ENCODE peak calls at places on chromosomes 11 and 22, in six cellular contexts. One of them, this sample, is unnamed.
A peak's percentile ranks its signal among the peaks of the same experiment; 100 is the strongest.

GRCh38 chr11:35491231-35491871 is 34.1 kb downstream of the PAMR1 start:
- DNase-seq in breast epithelium: no peak
- DNase-seq in IMR-90: peak; percentile 96
- DNase-seq in Peyer's patch: no peak
- DNase-seq in gastrocnemius medialis: no peak
- DNase-seq in A549: no peak
- DNase-seq in this sample: no peak

GRCh38 chr11:128174465-128175101 is 412.8 kb downstream of the ETS1 start:
- DNase-seq in breast epithelium: no peak
- DNase-seq in IMR-90: peak; percentile 67
- DNase-seq in Peyer's patch: no peak
- DNase-seq in gastrocnemius medialis: no peak
- DNase-seq in A549: no peak
- DNase-seq in this sample: no peak

GRCh38 chr11:35488117-35488516 is 37.3 kb downstream of the PAMR1 start:
- DNase-seq in breast epithelium: no peak
- DNase-seq in IMR-90: peak; percentile 49
- DNase-seq in Peyer's patch: no peak
- DNase-seq in gastrocnemius medialis: no peak
- DNase-seq in A549: no peak
- DNase-seq in this sample: no peak

GRCh38 chr11:60776167-60776566 is 9.0 kb upstream of the MS4A10 start:
- DNase-seq in breast epithelium: no peak
- DNase-seq in IMR-90: no peak
- DNase-seq in Peyer's patch: no peak
- DNase-seq in gastrocnemius medialis: no peak
- DNase-seq in A549: no peak
- DNase-seq in this sample: no peak

GRCh38 chr11:102610198-102610597 is 14.9 kb downstream of the MMP20 start:
- DNase-seq in breast epithelium: no peak
- DNase-seq in IMR-90: no peak
- DNase-seq in Peyer's patch: no peak
- DNase-seq in gastrocnemius medialis: no peak
- DNase-seq in A549: no peak
- DNase-seq in this sample: no peak

GRCh38 chr11:70398834-70399680 is 728 bp downstream of the CTTN start:
- DNase-seq in breast epithelium: no peak
- DNase-seq in IMR-90: no peak
- DNase-seq in Peyer's patch: no peak
- DNase-seq in gastrocnemius medialis: peak; percentile 43
- DNase-seq in A549: no peak
- DNase-seq in this sample: peak; percentile 67

GRCh38 chr11:122333476-122333875 is 217.5 kb upstream of the BLID start:
- DNase-seq in breast epithelium: no peak
- DNase-seq in IMR-90: no peak
- DNase-seq in Peyer's patch: no peak
- DNase-seq in gastrocnemius medialis: no peak
- DNase-seq in A549: no peak
- DNase-seq in this sample: no peak

GRCh38 chr11:115724709-115725108 is 220.5 kb upstream of the CADM1 start:
- DNase-seq in breast epithelium: no peak
- DNase-seq in IMR-90: peak; percentile 90
- DNase-seq in Peyer's patch: no peak
- DNase-seq in gastrocnemius medialis: no peak
- DNase-seq in A549: no peak
- DNase-seq in this sample: no peak

GRCh38 chr11:63017306-63017974 is 1.8 kb upstream of the SLC22A8 start:
- DNase-seq in breast epithelium: no peak
- DNase-seq in IMR-90: no peak
- DNase-seq in Peyer's patch: no peak
- DNase-seq in gastrocnemius medialis: no peak
- DNase-seq in A549: no peak
- DNase-seq in this sample: no peak

GRCh38 chr11:2581151-2581930 is 118.5 kb downstream of the KCNQ1OT1 start:
- DNase-seq in breast epithelium: peak; percentile 51
- DNase-seq in IMR-90: no peak
- DNase-seq in Peyer's patch: peak; percentile 12
- DNase-seq in gastrocnemius medialis: peak; percentile 0
- DNase-seq in A549: no peak
- DNase-seq in this sample: peak; percentile 51

GRCh38 chr11:44147751-44148150 is 52.3 kb downstream of the EXT2 start:
- DNase-seq in breast epithelium: no peak
- DNase-seq in IMR-90: no peak
- DNase-seq in Peyer's patch: no peak
- DNase-seq in gastrocnemius medialis: peak; percentile 32
- DNase-seq in A549: no peak
- DNase-seq in this sample: no peak

GRCh38 chr11:57397394-57397990 is 7.0 kb upstream of the PRG2 start:
- DNase-seq in breast epithelium: no peak
- DNase-seq in IMR-90: no peak
- DNase-seq in Peyer's patch: no peak
- DNase-seq in gastrocnemius medialis: no peak
- DNase-seq in A549: no peak
- DNase-seq in this sample: no peak

GRCh38 chr11:65059959-65060824 is 1.8 kb upstream of the NAALADL1 start:
- DNase-seq in breast epithelium: no peak
- DNase-seq in IMR-90: peak; percentile 22
- DNase-seq in Peyer's patch: no peak
- DNase-seq in gastrocnemius medialis: no peak
- DNase-seq in A549: no peak
- DNase-seq in this sample: no peak

GRCh38 chr11:422249-422656 is 7.5 kb upstream of the SIGIRR start:
- DNase-seq in breast epithelium: no peak
- DNase-seq in IMR-90: no peak
- DNase-seq in Peyer's patch: no peak
- DNase-seq in gastrocnemius medialis: no peak
- DNase-seq in A549: no peak
- DNase-seq in this sample: no peak

GRCh38 chr11:29527391-29527936 is 489.4 kb downstream of the KCNA4 start:
- DNase-seq in breast epithelium: no peak
- DNase-seq in IMR-90: peak; percentile 74
- DNase-seq in Peyer's patch: no peak
- DNase-seq in gastrocnemius medialis: no peak
- DNase-seq in A549: peak; percentile 4
- DNase-seq in this sample: no peak

GRCh38 chr11:86524603-86525352 is 147.6 kb downstream of the ME3 start:
- DNase-seq in breast epithelium: no peak
- DNase-seq in IMR-90: peak; percentile 73
- DNase-seq in Peyer's patch: no peak
- DNase-seq in gastrocnemius medialis: no peak
- DNase-seq in A549: peak; percentile 69
- DNase-seq in this sample: no peak

GRCh38 chr11:75240381-75241035 is at the start of gene TPBGL:
- DNase-seq in breast epithelium: no peak
- DNase-seq in IMR-90: no peak
- DNase-seq in Peyer's patch: no peak
- DNase-seq in gastrocnemius medialis: no peak
- DNase-seq in A549: no peak
- DNase-seq in this sample: peak; percentile 74

GRCh38 chr22:22555596-22555995 is 3.5 kb downstream of the PRAME start:
- DNase-seq in breast epithelium: no peak
- DNase-seq in IMR-90: no peak
- DNase-seq in Peyer's patch: no peak
- DNase-seq in gastrocnemius medialis: no peak
- DNase-seq in A549: no peak
- DNase-seq in this sample: no peak

GRCh38 chr11:131889760-131890620 is 519.6 kb downstream of the NTM start:
- DNase-seq in breast epithelium: no peak
- DNase-seq in IMR-90: peak; percentile 59
- DNase-seq in Peyer's patch: no peak
- DNase-seq in gastrocnemius medialis: no peak
- DNase-seq in A549: no peak
- DNase-seq in this sample: no peak

GRCh38 chr11:63518548-63518947 is 12.7 kb downstream of the LGALS12 start:
- DNase-seq in breast epithelium: no peak
- DNase-seq in IMR-90: peak; percentile 66
- DNase-seq in Peyer's patch: no peak
- DNase-seq in gastrocnemius medialis: no peak
- DNase-seq in A549: no peak
- DNase-seq in this sample: no peak

GRCh38 chr11:35717520-35717919 is 54.9 kb downstream of the TRIM44 start:
- DNase-seq in breast epithelium: no peak
- DNase-seq in IMR-90: no peak
- DNase-seq in Peyer's patch: no peak
- DNase-seq in gastrocnemius medialis: no peak
- DNase-seq in A549: no peak
- DNase-seq in this sample: no peak

GRCh38 chr22:30251661-30252226 is 5.2 kb upstream of the LIF start:
- DNase-seq in breast epithelium: no peak
- DNase-seq in IMR-90: peak; percentile 82
- DNase-seq in Peyer's patch: no peak
- DNase-seq in gastrocnemius medialis: no peak
- DNase-seq in A549: no peak
- DNase-seq in this sample: no peak

GRCh38 chr22:31983911-31984661 is 39.8 kb downstream of the YWHAH start:
- DNase-seq in breast epithelium: no peak
- DNase-seq in IMR-90: no peak
- DNase-seq in Peyer's patch: no peak
- DNase-seq in gastrocnemius medialis: no peak
- DNase-seq in A549: no peak
- DNase-seq in this sample: no peak

GRCh38 chr11:71367756-71368155 is 80.4 kb downstream of the DHCR7 start:
- DNase-seq in breast epithelium: no peak
- DNase-seq in IMR-90: no peak
- DNase-seq in Peyer's patch: no peak
- DNase-seq in gastrocnemius medialis: no peak
- DNase-seq in A549: no peak
- DNase-seq in this sample: no peak

GRCh38 chr11:60950024-60950423 is 2.0 kb downstream of the SLC15A3 start:
- DNase-seq in breast epithelium: no peak
- DNase-seq in IMR-90: no peak
- DNase-seq in Peyer's patch: no peak
- DNase-seq in gastrocnemius medialis: no peak
- DNase-seq in A549: no peak
- DNase-seq in this sample: no peak

GRCh38 chr22:19887251-19887985 is 32.7 kb upstream of the GNB1L start:
- DNase-seq in breast epithelium: no peak
- DNase-seq in IMR-90: no peak
- DNase-seq in Peyer's patch: no peak
- DNase-seq in gastrocnemius medialis: no peak
- DNase-seq in A549: no peak
- DNase-seq in this sample: peak; percentile 63

DNA sequence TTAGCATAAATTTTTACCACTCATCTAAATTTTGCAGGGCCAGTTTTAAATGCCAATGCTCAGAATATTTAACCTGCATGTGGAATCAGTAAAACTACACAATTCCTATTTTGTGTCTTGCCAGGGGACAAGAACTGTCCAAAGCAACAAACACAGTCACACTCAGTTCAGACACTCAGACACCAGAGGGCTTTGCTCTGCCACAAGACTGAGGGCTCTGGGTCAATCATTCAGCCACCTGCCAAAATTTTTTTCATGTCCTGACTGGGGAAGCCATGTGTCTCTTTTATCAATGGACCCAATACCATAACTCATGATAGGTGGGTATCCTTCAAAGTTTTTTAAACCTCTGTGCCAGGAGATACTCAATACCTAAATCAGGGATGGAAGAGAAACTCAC is 304.0 kb upstream of the ANO3 start:
- DNase-seq in breast epithelium: no peak
- DNase-seq in IMR-90: no peak
- DNase-seq in Peyer's patch: no peak
- DNase-seq in gastrocnemius medialis: no peak
- DNase-seq in A549: no peak
- DNase-seq in this sample: no peak
- H3K4me1 ChIP-seq in breast epithelium: no peaks in the 10 kb centered on the region
- H3K4me1 ChIP-seq in IMR-90: peaks cover 3% of the 10 kb centered on the region
- H3K4me1 ChIP-seq in Peyer's patch: no peaks in the 10 kb centered on the region
- H3K4me1 ChIP-seq in gastrocnemius medialis: no peaks in the 10 kb centered on the region
- H3K4me1 ChIP-seq in A549: no peaks in the 10 kb centered on the region
- H3K4me1 ChIP-seq in this sample: no peaks in the 10 kb centered on the region

GRCh38 chr11:91755951-91756707 is 468.5 kb upstream of the FAT3 start:
- DNase-seq in breast epithelium: no peak
- DNase-seq in IMR-90: no peak
- DNase-seq in Peyer's patch: no peak
- DNase-seq in gastrocnemius medialis: no peak
- DNase-seq in A549: no peak
- DNase-seq in this sample: no peak
- TF ChIP-seq POLR2A in breast epithelium: no peak
- TF ChIP-seq POLR2A in IMR-90: no peak
- TF ChIP-seq POLR2A in Peyer's patch: no peak
- TF ChIP-seq POLR2A in gastrocnemius medialis: no peak
- TF ChIP-seq POLR2A in A549: no peak
- TF ChIP-seq POLR2A in this sample: no peak

GRCh38 chr11:47589103-47589502 is 2.6 kb downstream of the FAM180B start:
- DNase-seq in breast epithelium: no peak
- DNase-seq in IMR-90: no peak
- DNase-seq in Peyer's patch: no peak
- DNase-seq in gastrocnemius medialis: no peak
- DNase-seq in A549: no peak
- DNase-seq in this sample: no peak
- H3K4me1 ChIP-seq in breast epithelium: no peaks in the 10 kb centered on the region
- H3K4me1 ChIP-seq in IMR-90: no peaks in the 10 kb centered on the region
- H3K4me1 ChIP-seq in Peyer's patch: peaks cover 3% of the 10 kb centered on the region
- H3K4me1 ChIP-seq in gastrocnemius medialis: peaks cover 9% of the 10 kb centered on the region
- H3K4me1 ChIP-seq in A549: peaks cover 8% of the 10 kb centered on the region
- H3K4me1 ChIP-seq in this sample: peaks cover 36% of the 10 kb centered on the region

GRCh38 chr11:125062931-125063428 is at the start of gene SLC37A2:
- DNase-seq in breast epithelium: no peak
- DNase-seq in IMR-90: peak; percentile 54
- DNase-seq in Peyer's patch: peak; percentile 75
- DNase-seq in gastrocnemius medialis: peak; percentile 24
- DNase-seq in A549: peak; percentile 44
- DNase-seq in this sample: peak; percentile 80
- TF ChIP-seq POLR2A in breast epithelium: no peak
- TF ChIP-seq POLR2A in IMR-90: peak; percentile 42
- TF ChIP-seq POLR2A in Peyer's patch: no peak
- TF ChIP-seq POLR2A in gastrocnemius medialis: peak; percentile 44
- TF ChIP-seq POLR2A in A549: no peak
- TF ChIP-seq POLR2A in this sample: no peak

GRCh38 chr11:117532568-117532967 is 204.9 kb downstream of the CEP164 start:
- DNase-seq in breast epithelium: no peak
- DNase-seq in IMR-90: no peak
- DNase-seq in Peyer's patch: no peak
- DNase-seq in gastrocnemius medialis: no peak
- DNase-seq in A549: no peak
- DNase-seq in this sample: no peak

GRCh38 chr11:117535201-117535869 is 207.7 kb downstream of the CEP164 start:
- DNase-seq in breast epithelium: peak; percentile 63
- DNase-seq in IMR-90: no peak
- DNase-seq in Peyer's patch: no peak
- DNase-seq in gastrocnemius medialis: no peak
- DNase-seq in A549: no peak
- DNase-seq in this sample: no peak

GRCh38 chr11:117535870-117536411 is 208.3 kb downstream of the CEP164 start:
- DNase-seq in breast epithelium: no peak
- DNase-seq in IMR-90: no peak
- DNase-seq in Peyer's patch: no peak
- DNase-seq in gastrocnemius medialis: no peak
- DNase-seq in A549: no peak
- DNase-seq in this sample: no peak

GRCh38 chr11:117538731-117539130 is 211.1 kb downstream of the CEP164 start:
- DNase-seq in breast epithelium: no peak
- DNase-seq in IMR-90: no peak
- DNase-seq in Peyer's patch: no peak
- DNase-seq in gastrocnemius medialis: no peak
- DNase-seq in A549: no peak
- DNase-seq in this sample: no peak

GRCh38 chr11:117538256-117538655 is 210.6 kb downstream of the CEP164 start:
- DNase-seq in breast epithelium: no peak
- DNase-seq in IMR-90: no peak
- DNase-seq in Peyer's patch: no peak
- DNase-seq in gastrocnemius medialis: no peak
- DNase-seq in A549: no peak
- DNase-seq in this sample: no peak
- H3K4me1 ChIP-seq in breast epithelium: no peaks in the 10 kb centered on the region
- H3K4me1 ChIP-seq in IMR-90: no peaks in the 10 kb centered on the region
- H3K4me1 ChIP-seq in Peyer's patch: no peaks in the 10 kb centered on the region
- H3K4me1 ChIP-seq in gastrocnemius medialis: no peaks in the 10 kb centered on the region
- H3K4me1 ChIP-seq in A549: no peaks in the 10 kb centered on the region
- H3K4me1 ChIP-seq in this sample: no peaks in the 10 kb centered on the region

GRCh38 chr11:72639475-72640375 is 34.5 kb downstream of the PDE2A start:
- DNase-seq in breast epithelium: no peak
- DNase-seq in IMR-90: no peak
- DNase-seq in Peyer's patch: no peak
- DNase-seq in gastrocnemius medialis: no peak
- DNase-seq in A549: no peak
- DNase-seq in this sample: no peak
- TF ChIP-seq POLR2A in breast epithelium: no peak
- TF ChIP-seq POLR2A in IMR-90: no peak
- TF ChIP-seq POLR2A in Peyer's patch: no peak
- TF ChIP-seq POLR2A in gastrocnemius medialis: peak; percentile 58
- TF ChIP-seq POLR2A in A549: no peak
- TF ChIP-seq POLR2A in this sample: no peak